ENCODE peak calls at places on chromosome 3, in eight cellular contexts. K is cardiac muscle cell, W is astrocyte of the spinal cord, B is neural progenitor cell, S is type B pancreatic cell, R is HFFc6, C is fibroblast of mammary gland, D is tibial artery. V is an unnamed sample.

GRCh38 chr3:168427830-168428471 is 332.2 kb upstream of the GOLIM4 start:
- DNase-seq in K (no peak), W (no peak), B (no peak), S (no peak), R (no peak), C (no peak), D (no peak), V (no peak)

GRCh38 chr3:135837977-135838636 is 127.4 kb upstream of the PPP2R3A start:
- DNase-seq in K (no peak), W (no peak), B (no peak), S (no peak), R (no peak), C (no peak), D (no peak), V (no peak)

GRCh38 chr3:43023066-43023465 is 44.0 kb downstream of the GASK1A start:
- DNase-seq in K (no peak), W (no peak), B (no peak), S (no peak), R (no peak), C (no peak), D (no peak), V (no peak)

GRCh38 chr3:132055872-132056271 is 21.1 kb upstream of the CPNE4 start:
- DNase-seq in K (no peak), W (no peak), B (no peak), S (no peak), R (no peak), C (no peak), D (no peak), V (no peak)

GRCh38 chr3:118675305-118675704 is 359.3 kb downstream of the IGSF11 start:
- DNase-seq in K (no peak), W (no peak), B (no peak), S (no peak), R (no peak), C (no peak), D (no peak), V (no peak)

GRCh38 chr3:161274691-161275298 is 53.7 kb downstream of the NMD3 start:
- DNase-seq in K (peak), W (peak), B (peak), S (no peak), R (peak), C (peak), D (no peak), V (peak)

GRCh38 chr3:168250415-168250861 is 154.7 kb upstream of the GOLIM4 start:
- DNase-seq in K (peak), W (peak), B (peak), S (no peak), R (no peak), C (no peak), D (no peak), V (peak)

GRCh38 chr3:107028626-107029025 is 348.6 kb upstream of the CCDC54 start:
- DNase-seq in K (no peak), W (no peak), B (no peak), S (no peak), R (no peak), C (no peak), D (no peak), V (no peak)

GRCh38 chr3:161104561-161105551 is at the start of gene B3GALNT1:
- DNase-seq in K (peak), W (peak), B (peak), S (peak), R (no peak), C (peak), D (no peak), V (peak)

GRCh38 chr3:177694316-177694715 is 497.0 kb upstream of the TBL1XR1 start:
- DNase-seq in K (peak), W (peak), B (no peak), S (no peak), R (no peak), C (peak), D (no peak), V (no peak)

GRCh38 chr3:45143673-45144670 is 2.2 kb downstream of the CDCP1 start:
- DNase-seq in K (peak), W (no peak), B (no peak), S (no peak), R (no peak), C (no peak), D (no peak), V (no peak)

GRCh38 chr3:190585771-190586630 is 72.1 kb downstream of the IL1RAP start:
- DNase-seq in K (peak), W (peak), B (peak), S (no peak), R (peak), C (peak), D (no peak), V (no peak)

GRCh38 chr3:30156586-30157498 is 449.6 kb upstream of the TGFBR2 start:
- DNase-seq in K (peak), W (peak), B (no peak), S (no peak), R (no peak), C (peak), D (no peak), V (no peak)

GRCh38 chr3:32551087-32551486 is 19.6 kb downstream of the DYNC1LI1 start:
- DNase-seq in K (no peak), W (no peak), B (no peak), S (no peak), R (no peak), C (no peak), D (no peak), V (no peak)

GRCh38 chr3:160826408-160826807 is 70.4 kb downstream of the PPM1L start:
- DNase-seq in K (no peak), W (no peak), B (no peak), S (no peak), R (no peak), C (no peak), D (no peak), V (no peak)

GRCh38 chr3:134367869-134368750 is 6.1 kb downstream of the AMOTL2 start:
- DNase-seq in K (no peak), W (no peak), B (no peak), S (no peak), R (peak), C (no peak), D (peak), V (no peak)

GRCh38 chr3:100245932-100246331 is 14.9 kb upstream of the TBC1D23 start:
- DNase-seq in K (no peak), W (peak), B (no peak), S (no peak), R (peak), C (peak), D (no peak), V (no peak)

GRCh38 chr3:187305881-187306280 is 14.3 kb upstream of the MASP1 start:
- DNase-seq in K (no peak), W (no peak), B (no peak), S (no peak), R (no peak), C (no peak), D (no peak), V (no peak)

GRCh38 chr3:29319798-29320197 is 38.9 kb downstream of the RBMS3 start:
- DNase-seq in K (no peak), W (no peak), B (no peak), S (no peak), R (no peak), C (no peak), D (no peak), V (no peak)

GRCh38 chr3:172043766-172044165 is 4.4 kb downstream of the FNDC3B start:
- DNase-seq in K (no peak), W (no peak), B (no peak), S (no peak), R (no peak), C (no peak), D (no peak), V (no peak)

DNA sequence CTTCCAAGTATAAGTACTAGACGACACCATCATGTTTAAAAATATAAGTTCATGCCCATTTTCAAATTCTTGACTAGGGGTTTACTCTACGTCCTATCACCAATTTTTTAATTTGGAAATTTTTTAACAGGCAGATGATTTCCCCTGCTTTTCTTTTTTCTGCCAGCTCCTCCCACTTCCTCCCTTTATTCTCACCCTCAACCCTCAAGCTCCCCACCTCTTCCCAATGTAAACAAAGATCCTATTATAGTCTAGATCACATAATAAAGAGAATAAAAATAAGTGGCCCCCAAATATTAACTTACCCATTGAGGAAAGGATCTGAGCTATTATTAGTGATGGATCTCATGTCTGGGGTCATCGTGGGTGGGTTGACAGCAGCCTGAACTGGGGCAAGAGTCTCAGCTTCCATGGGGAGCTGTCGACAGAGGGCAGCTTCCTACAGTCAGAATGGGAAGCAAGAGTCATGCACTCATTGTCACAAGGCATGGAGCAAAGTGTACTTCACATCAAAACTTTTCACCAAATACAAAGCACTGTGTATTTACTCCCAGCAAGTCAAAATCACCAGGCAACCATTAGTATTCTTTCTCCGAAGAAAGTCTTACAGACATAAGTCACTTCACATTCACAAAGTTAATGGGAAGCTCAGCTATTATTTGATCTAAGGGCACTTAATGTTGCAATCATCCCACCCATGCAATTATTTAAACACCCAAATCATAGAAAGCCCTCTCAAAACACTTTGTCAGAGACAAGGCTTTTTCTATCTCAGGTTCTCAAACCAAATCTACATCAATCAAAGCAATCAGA is 53.2 kb downstream of the TM4SF4 start:
- DNase-seq in K (peak), W (no peak), B (peak), S (no peak), R (no peak), C (peak), D (no peak), V (no peak)
- TF ChIP-seq CTCF in K (peak), W (peak), B (peak), S (peak), R (peak), C (peak), D (no peak), V (no peak)

GRCh38 chr3:140276698-140277097 is 341.7 kb downstream of the CLSTN2 start:
- DNase-seq in K (peak), W (peak), B (peak), S (no peak), R (no peak), C (peak), D (no peak), V (peak)
- TF ChIP-seq CTCF in K (peak), W (peak), B (peak), S (peak), R (no peak), C (peak), D (no peak), V (peak)

DNA sequence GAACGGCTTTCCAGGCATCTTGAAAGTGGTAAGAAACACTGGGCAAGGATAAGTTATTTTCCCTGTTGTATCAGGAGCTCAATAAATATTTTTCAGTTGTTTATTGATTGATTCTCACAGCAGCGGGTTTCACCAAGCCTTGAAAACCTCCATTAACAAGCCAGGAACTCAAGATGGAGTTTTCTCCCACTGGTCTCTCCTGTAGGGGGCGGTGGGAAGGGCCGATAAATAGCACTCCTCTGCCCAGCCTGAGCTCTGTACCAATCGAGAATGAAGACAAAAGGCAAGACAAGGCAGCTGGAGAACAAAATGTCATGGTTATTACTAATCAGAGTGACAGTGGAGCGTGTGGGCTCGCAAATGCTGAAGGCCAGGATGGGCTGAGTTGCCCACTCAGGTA is 7.4 kb downstream of the HRH1 start:
- DNase-seq in K (no peak), W (no peak), B (no peak), S (no peak), R (no peak), C (no peak), D (peak), V (no peak)
- TF ChIP-seq CTCF in K (peak), W (peak), B (peak), S (no peak), R (no peak), C (no peak), D (no peak), V (no peak)

GRCh38 chr3:67940200-67940952 is 286.0 kb upstream of the SUCLG2 start:
- DNase-seq in K (no peak), W (no peak), B (no peak), S (no peak), R (no peak), C (no peak), D (no peak), V (no peak)
- TF ChIP-seq CTCF in K (no peak), W (no peak), B (peak), S (peak), R (peak), C (no peak), D (no peak), V (peak)

GRCh38 chr3:73581134-73581846 is 43.5 kb downstream of the PDZRN3 start:
- DNase-seq in K (no peak), W (no peak), B (no peak), S (no peak), R (no peak), C (no peak), D (no peak), V (no peak)
- TF ChIP-seq CTCF in K (no peak), W (no peak), B (no peak), S (no peak), R (no peak), C (no peak), D (no peak), V (no peak)